ENCODE peak calls at places on chromosomes 11 and 22, in seven cellular contexts. J is transverse colon; I is GM23248; A is ascending aorta; E is vagina; B is body of pancreas; H is CD4-positive, alpha-beta memory T cell. Z is an unnamed sample.

GRCh38 chr11:112363527-112363926 is 102.9 kb upstream of the PLET1 start:
- DNase-seq in E (peak; percentile 22), H (no peak), I (peak; percentile 65), A (no peak), J (no peak), B (no peak), Z (no peak)

GRCh38 chr22:29623553-29624169 is 20.2 kb downstream of the NF2 start:
- DNase-seq in A (no peak), I (no peak), B (no peak), H (no peak), E (no peak), J (no peak), Z (no peak)

GRCh38 chr22:30235687-30236170 is 10.8 kb downstream of the LIF start:
- DNase-seq in E (no peak), J (no peak), I (peak; percentile 48), H (no peak), A (no peak), B (no peak), Z (no peak)

GRCh38 chr11:130071211-130071712 is 1.6 kb downstream of the APLP2 start:
- DNase-seq in E (no peak), A (no peak), H (no peak), J (no peak), I (peak; percentile 65), B (no peak), Z (no peak)

GRCh38 chr22:49971232-49972162 is 10.9 kb downstream of the PIM3 start:
- DNase-seq in I (peak; percentile 63), A (no peak), E (peak; percentile 90), J (peak; percentile 92), B (peak; percentile 67), H (no peak), Z (peak; percentile 61)

GRCh38 chr11:76606102-76606793 is 64.3 kb downstream of the LRRC32 start:
- DNase-seq in J (no peak), H (no peak), A (no peak), E (peak; percentile 87), I (peak; percentile 80), B (no peak), Z (no peak)

GRCh38 chr11:7449196-7449840 is 36.0 kb upstream of the OLFML1 start:
- DNase-seq in I (no peak), A (no peak), J (peak; percentile 13), E (no peak), B (no peak), H (no peak), Z (no peak)

GRCh38 chr22:20084547-20085413 is 4.7 kb downstream of the DGCR8 start:
- DNase-seq in B (peak; percentile 31), J (no peak), H (no peak), I (peak; percentile 27), A (no peak), E (no peak), Z (no peak)

GRCh38 chr22:30320021-30320556 is 6.7 kb downstream of the TBC1D10A start:
- DNase-seq in I (no peak), H (no peak), J (no peak), A (no peak), B (no peak), E (no peak), Z (no peak)

GRCh38 chr22:26648761-26649363 is 8.5 kb upstream of the MIAT start:
- DNase-seq in A (no peak), I (no peak), E (no peak), H (no peak), J (no peak), B (no peak), Z (no peak)

GRCh38 chr11:66142370-66143263 is 72.5 kb downstream of the PACS1 start:
- DNase-seq in B (no peak), H (no peak), J (no peak), A (no peak), E (no peak), I (peak; percentile 68), Z (no peak)

GRCh38 chr22:22462813-22463567 is 45.6 kb downstream of the ZNF280B start:
- DNase-seq in E (no peak), A (no peak), J (no peak), I (peak; percentile 32), B (no peak), H (no peak), Z (no peak)

GRCh38 chr11:5225480-5225871 is 1.4 kb downstream of the HBB start:
- DNase-seq in B (no peak), E (no peak), A (no peak), J (no peak), I (no peak), H (no peak), Z (no peak)

GRCh38 chr22:44309137-44309536 is 3.6 kb downstream of the SHISAL1 start:
- DNase-seq in J (peak; percentile 43), E (no peak), A (no peak), B (no peak), I (peak; percentile 99), H (no peak), Z (peak; percentile 30)

GRCh38 chr22:48378673-48379072 is 1449.0 kb downstream of the BRD1 start:
- DNase-seq in J (no peak), H (no peak), I (no peak), B (no peak), A (no peak), E (peak; percentile 72), Z (no peak)

DNA sequence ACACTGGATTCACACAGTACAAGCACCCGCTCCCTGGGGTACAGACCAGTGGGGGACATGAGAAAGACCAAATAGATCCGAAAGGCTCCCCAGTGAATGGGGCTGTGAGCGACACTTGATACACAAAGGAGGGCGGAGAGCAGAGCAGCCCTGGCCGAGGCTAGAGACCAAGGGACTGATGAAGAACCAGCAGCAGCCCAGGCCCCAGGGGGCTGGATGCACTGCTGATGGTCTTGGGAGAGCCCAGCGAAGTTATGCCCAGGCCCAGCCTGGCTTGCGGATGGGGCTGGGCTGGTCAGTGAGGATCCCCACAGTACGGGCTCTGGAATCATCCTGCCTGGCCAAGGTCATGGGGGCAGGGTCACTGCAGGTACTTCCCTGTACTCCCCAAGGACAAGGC is 23.2 kb downstream of the ARHGAP1 start:
- DNase-seq in I (no peak), E (no peak), H (no peak), B (no peak), J (no peak), A (no peak), Z (no peak)
- H3K36me3 ChIP-seq in I (peaks cover 23% of the 10 kb centered on the region), E (peaks cover 70% of the 10 kb centered on the region), H (peaks cover 55% of the 10 kb centered on the region), B (no peaks in the 10 kb centered on the region), J (no peaks in the 10 kb centered on the region), A (peaks cover 74% of the 10 kb centered on the region), Z (peaks cover 81% of the 10 kb centered on the region)

DNA sequence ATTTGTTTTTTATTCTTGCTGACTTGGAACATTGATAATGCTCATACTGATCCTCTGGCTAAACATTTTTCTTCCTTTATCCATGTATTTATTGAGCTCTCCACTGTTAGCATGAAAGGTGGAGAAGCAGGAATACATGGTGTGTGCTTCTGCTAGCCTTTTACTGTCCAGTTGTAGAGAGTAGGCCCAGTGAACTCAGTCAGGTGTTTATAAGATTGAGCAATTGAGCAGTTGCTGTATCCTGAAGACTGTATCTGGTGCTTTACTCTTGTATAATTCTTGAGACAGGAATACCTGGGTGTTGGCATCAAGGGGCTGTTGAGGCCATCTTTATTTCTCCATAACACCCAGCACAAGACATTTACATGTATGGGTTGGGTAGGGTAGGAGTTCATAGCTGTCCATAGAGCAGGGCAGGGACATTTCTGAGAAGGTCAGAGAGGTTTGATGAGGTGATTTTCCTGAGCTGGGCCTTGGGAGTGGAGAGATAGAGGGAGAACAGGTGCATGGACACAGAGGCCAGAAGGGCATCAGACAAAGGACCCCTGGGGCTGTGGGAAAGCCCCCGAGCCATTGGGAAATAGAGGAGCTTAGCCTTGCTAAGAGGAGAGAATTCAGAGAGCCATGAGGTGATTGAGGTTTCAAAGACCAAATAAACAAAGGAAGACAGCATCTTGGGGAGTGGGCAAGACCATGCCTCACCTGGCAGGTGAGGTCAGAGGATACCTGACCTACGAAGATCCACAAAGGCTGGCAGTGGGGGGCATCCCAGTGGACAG is 155.5 kb downstream of the TEAD1 start:
- DNase-seq in B (no peak), A (no peak), J (no peak), E (no peak), I (no peak), H (no peak), Z (no peak)
- H3K4me3 ChIP-seq in B (no peak overlapping the region), A (no peak overlapping the region), J (no peak overlapping the region), E (no peak overlapping the region), I (no peak overlapping the region), H (no peak overlapping the region), Z (no peak overlapping the region)

GRCh38 chr11:67370351-67371076 is 2.9 kb downstream of the CLCF1 start:
- DNase-seq in I (peak; percentile 57), J (no peak), H (peak; percentile 12), A (no peak), E (no peak), B (no peak), Z (no peak)

GRCh38 chr11:67368621-67369020 is 4.8 kb downstream of the CLCF1 start:
- DNase-seq in I (peak; percentile 27), H (peak; percentile 29), B (no peak), E (no peak), J (no peak), A (no peak), Z (no peak)

GRCh38 chr11:67367836-67368227 is 5.6 kb downstream of the CLCF1 start:
- DNase-seq in H (no peak), A (no peak), B (no peak), E (no peak), I (peak; percentile 25), J (no peak), Z (no peak)

GRCh38 chr11:67369801-67370284 is 3.6 kb downstream of the CLCF1 start:
- DNase-seq in B (no peak), J (no peak), I (peak; percentile 52), H (no peak), E (no peak), A (no peak), Z (no peak)

DNA sequence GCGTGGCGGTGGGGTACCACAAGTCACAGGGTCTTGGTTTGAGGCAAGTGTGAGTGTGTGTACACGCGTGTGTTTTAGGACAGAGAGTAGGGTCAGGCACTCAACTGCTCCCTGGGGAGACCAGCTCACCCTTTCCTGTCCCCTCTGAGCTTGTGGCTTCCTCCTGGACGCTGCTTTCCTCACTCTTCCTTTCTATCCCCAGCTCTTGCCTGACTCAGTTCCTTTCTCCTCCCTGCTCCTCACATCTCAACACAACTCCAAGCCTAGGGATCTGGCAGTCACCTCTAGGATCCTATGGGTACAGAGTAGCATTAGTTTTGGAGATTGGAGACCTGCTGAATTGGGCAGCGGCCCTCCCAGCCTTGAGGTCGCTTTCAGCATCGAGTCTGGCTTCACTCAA is 4.1 kb downstream of the CLCF1 start:
- DNase-seq in E (no peak), I (peak; percentile 42), B (no peak), A (no peak), J (no peak), H (no peak), Z (no peak)
- H3K36me3 ChIP-seq in E (no peaks in the 10 kb centered on the region), I (peaks cover 14% of the 10 kb centered on the region), B (no peaks in the 10 kb centered on the region), A (peaks cover 7% of the 10 kb centered on the region), J (no peaks in the 10 kb centered on the region), H (no peaks in the 10 kb centered on the region), Z (peaks cover 15% of the 10 kb centered on the region)

DNA sequence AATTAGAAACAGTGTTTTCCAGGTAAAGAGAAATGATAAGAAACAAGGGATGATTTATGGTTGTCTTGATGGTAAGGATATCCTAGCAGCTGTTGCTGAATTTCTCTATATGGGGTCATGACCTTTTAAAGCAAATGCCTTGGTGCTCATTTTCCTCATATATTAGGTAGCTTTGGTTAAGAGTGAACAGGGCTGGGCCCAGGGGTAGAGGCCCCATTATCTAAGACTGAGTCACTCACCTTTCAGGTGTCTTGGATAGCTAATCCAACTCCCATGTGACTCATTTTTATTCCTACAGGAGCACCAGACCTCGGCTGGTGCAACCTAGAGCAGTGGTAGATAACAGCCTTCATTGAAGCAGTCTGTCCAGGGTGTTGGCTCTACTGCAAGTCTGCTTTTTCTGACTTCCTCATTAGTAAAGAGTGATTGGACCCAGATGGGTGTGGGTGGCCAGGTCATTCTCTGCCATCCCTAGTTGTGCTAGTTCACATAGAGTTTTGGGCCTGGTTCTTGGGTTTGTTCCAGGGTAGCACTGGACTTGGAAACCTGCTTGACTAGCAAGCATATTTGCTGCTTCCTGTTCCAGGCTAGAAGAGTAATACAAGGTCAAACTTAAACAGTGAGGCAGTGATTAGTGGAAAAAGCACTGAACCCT is 37.4 kb downstream of the CTNND1 start:
- DNase-seq in B (peak; percentile 68), I (peak; percentile 84), H (no peak), E (no peak), A (no peak), J (peak; percentile 85), Z (no peak)
- H3K4me3 ChIP-seq in B (no peak overlapping the region), I (no peak overlapping the region), H (no peak overlapping the region), E (no peak overlapping the region), A (no peak overlapping the region), J (no peak overlapping the region), Z (no peak overlapping the region)